ENCODE peak calls at places on chromosome 4, in nine cellular contexts. Y is fibroblast of the aortic adventitia, J is H1, R is BJ, A is small intestine, T is H7, D is hepatocyte, M is lower lobe of right lung, P is left lung. V is an unnamed sample.

GRCh38 chr4:128859887-128860774 is 50.6 kb downstream of the JADE1 start:
- DNase-seq in Y (peak), J (no peak), R (no peak), A (no peak), T (no peak), D (peak), M (no peak), P (no peak), V (peak)

GRCh38 chr4:104507112-104507511 is 12.4 kb upstream of the CXXC4 start:
- DNase-seq in Y (no peak), J (no peak), R (no peak), A (no peak), T (no peak), D (no peak), M (no peak), P (no peak), V (no peak)

GRCh38 chr4:137536789-137537561 is 4.7 kb upstream of the PCDH18 start:
- DNase-seq in Y (no peak), J (no peak), R (no peak), A (no peak), T (no peak), D (no peak), M (no peak), P (no peak), V (no peak)

GRCh38 chr4:70559216-70559830 is 32.7 kb upstream of the AMBN start:
- DNase-seq in Y (peak), J (peak), R (no peak), A (peak), T (peak), D (peak), M (no peak), P (no peak), V (no peak)

GRCh38 chr4:171880136-171880535 is 66.9 kb downstream of the GALNTL6 start:
- DNase-seq in Y (no peak), J (no peak), R (peak), A (no peak), T (no peak), D (peak), M (no peak), P (no peak), V (peak)

GRCh38 chr4:5120468-5120867 is 69.2 kb downstream of the STK32B start:
- DNase-seq in Y (no peak), J (no peak), R (no peak), A (no peak), T (no peak), D (no peak), M (no peak), P (no peak), V (no peak)

GRCh38 chr4:112170451-112170993 is 25.3 kb downstream of the FAM241A start:
- DNase-seq in Y (peak), J (no peak), R (peak), A (no peak), T (no peak), D (peak), M (no peak), P (no peak), V (peak)

GRCh38 chr4:25535701-25536473 is 119.8 kb upstream of the SLC34A2 start:
- DNase-seq in Y (peak), J (no peak), R (no peak), A (no peak), T (no peak), D (no peak), M (peak), P (peak), V (no peak)

GRCh38 chr4:124948976-124949597 is 236.6 kb upstream of the ANKRD50 start:
- DNase-seq in Y (peak), J (no peak), R (no peak), A (no peak), T (no peak), D (no peak), M (no peak), P (no peak), V (peak)

GRCh38 chr4:1248262-1249147 is at the start of gene CTBP1:
- DNase-seq in Y (peak), J (peak), R (no peak), A (peak), T (peak), D (peak), M (peak), P (peak), V (peak)

GRCh38 chr4:158428242-158428641 is 93.4 kb upstream of the RXFP1 start:
- DNase-seq in Y (peak), J (no peak), R (peak), A (no peak), T (no peak), D (no peak), M (no peak), P (no peak), V (no peak)

GRCh38 chr4:7939377-7940108 is at the start of gene AFAP1:
- DNase-seq in Y (peak), J (peak), R (peak), A (peak), T (peak), D (peak), M (peak), P (peak), V (no peak)

GRCh38 chr4:124722069-124722468 is 9.5 kb upstream of the ANKRD50 start:
- DNase-seq in Y (peak), J (no peak), R (no peak), A (no peak), T (no peak), D (no peak), M (no peak), P (no peak), V (no peak)

GRCh38 chr4:180751009-180751408 is 1492.2 kb upstream of the TENM3 start:
- DNase-seq in Y (no peak), J (no peak), R (no peak), A (no peak), T (no peak), D (peak), M (no peak), P (no peak), V (peak)

GRCh38 chr4:153731239-153731638 is 28.6 kb downstream of the RNF175 start:
- DNase-seq in Y (peak), J (no peak), R (peak), A (no peak), T (no peak), D (peak), M (no peak), P (no peak), V (peak)

GRCh38 chr4:100876546-100876945 is 358.7 kb upstream of the EMCN start:
- DNase-seq in Y (no peak), J (no peak), R (no peak), A (no peak), T (no peak), D (no peak), M (no peak), P (no peak), V (no peak)

GRCh38 chr4:127997534-127998388 is 32.6 kb downstream of the ABHD18 start:
- DNase-seq in Y (peak), J (no peak), R (no peak), A (no peak), T (no peak), D (no peak), M (no peak), P (no peak), V (no peak)

GRCh38 chr4:87188063-87188462 is 32.4 kb downstream of the KLHL8 start:
- DNase-seq in Y (peak), J (no peak), R (no peak), A (no peak), T (no peak), D (no peak), M (no peak), P (no peak), V (peak)

GRCh38 chr4:80197601-80198444 is 520 bp downstream of the PRDM8 start:
- DNase-seq in Y (no peak), J (peak), R (no peak), A (no peak), T (peak), D (no peak), M (peak), P (no peak), V (no peak)

GRCh38 chr4:19739101-19739651 is 512.5 kb upstream of the SLIT2 start:
- DNase-seq in Y (peak), J (no peak), R (peak), A (peak), T (no peak), D (peak), M (no peak), P (no peak), V (peak)

GRCh38 chr4:185933078-185933581 is 121.1 kb upstream of the SORBS2 start:
- DNase-seq in Y (peak), J (no peak), R (no peak), A (no peak), T (no peak), D (no peak), M (no peak), P (no peak), V (peak)

GRCh38 chr4:175935016-175935661 is 123.1 kb upstream of the GPM6A start:
- DNase-seq in Y (no peak), J (no peak), R (no peak), A (peak), T (peak), D (peak), M (no peak), P (no peak), V (no peak)

GRCh38 chr4:79209822-79210635 is 115.8 kb downstream of the NAA11 start:
- DNase-seq in Y (no peak), J (no peak), R (no peak), A (peak), T (no peak), D (peak), M (no peak), P (no peak), V (no peak)

GRCh38 chr4:64682946-64683345 is 273.7 kb upstream of the TECRL start:
- DNase-seq in Y (no peak), J (no peak), R (no peak), A (no peak), T (no peak), D (no peak), M (no peak), P (no peak), V (no peak)

GRCh38 chr4:3145251-3145908 is 70.9 kb downstream of the HTT start:
- DNase-seq in Y (peak), J (no peak), R (no peak), A (no peak), T (no peak), D (no peak), M (no peak), P (no peak), V (no peak)

GRCh38 chr4:6926681-6927478 is 17.3 kb downstream of the TBC1D14 start:
- DNase-seq in Y (no peak), J (no peak), R (no peak), A (peak), T (no peak), D (peak), M (peak), P (peak), V (no peak)

GRCh38 chr4:137125011-137125410 is 407.3 kb downstream of the PCDH18 start:
- DNase-seq in Y (peak), J (no peak), R (peak), A (no peak), T (no peak), D (peak), M (no peak), P (no peak), V (peak)

GRCh38 chr4:89549907-89550306 is 242.3 kb upstream of the GPRIN3 start:
- DNase-seq in Y (peak), J (no peak), R (peak), A (peak), T (no peak), D (no peak), M (no peak), P (no peak), V (no peak)

GRCh38 chr4:140743194-140743931 is 12.8 kb downstream of the TBC1D9 start:
- DNase-seq in Y (no peak), J (no peak), R (no peak), A (peak), T (peak), D (peak), M (no peak), P (no peak), V (no peak)

GRCh38 chr4:73599182-73599581 is 21.1 kb downstream of the RASSF6 start:
- DNase-seq in Y (peak), J (peak), R (no peak), A (peak), T (peak), D (peak), M (no peak), P (no peak), V (peak)

GRCh38 chr4:15714616-15715015 is 11.8 kb downstream of the BST1 start:
- DNase-seq in Y (peak), J (no peak), R (no peak), A (no peak), T (no peak), D (no peak), M (no peak), P (no peak), V (no peak)

GRCh38 chr4:36394352-36394903 is 113.0 kb downstream of the DTHD1 start:
- DNase-seq in Y (no peak), J (no peak), R (no peak), A (peak), T (no peak), D (no peak), M (no peak), P (no peak), V (no peak)

GRCh38 chr4:168451744-168452394 is 28.4 kb downstream of the DDX60L start:
- DNase-seq in Y (peak), J (no peak), R (peak), A (peak), T (no peak), D (peak), M (no peak), P (no peak), V (peak)

GRCh38 chr4:59553739-59554126 is 1646.4 kb upstream of the ADGRL3 start:
- DNase-seq in Y (peak), J (no peak), R (peak), A (peak), T (no peak), D (peak), M (no peak), P (no peak), V (no peak)

GRCh38 chr4:10808591-10808990 is 124.0 kb upstream of the CLNK start:
- DNase-seq in Y (peak), J (no peak), R (no peak), A (no peak), T (no peak), D (peak), M (no peak), P (no peak), V (peak)

GRCh38 chr4:66927937-66928336 is 617.4 kb downstream of the CENPC start:
- DNase-seq in Y (peak), J (no peak), R (no peak), A (no peak), T (no peak), D (no peak), M (no peak), P (no peak), V (no peak)

GRCh38 chr4:24063771-24064170 is 173.9 kb upstream of the PPARGC1A start:
- DNase-seq in Y (no peak), J (no peak), R (no peak), A (no peak), T (no peak), D (no peak), M (no peak), P (no peak), V (no peak)

GRCh38 chr4:136025540-136025939 is 1506.8 kb downstream of the PCDH18 start:
- DNase-seq in Y (no peak), J (no peak), R (no peak), A (no peak), T (no peak), D (no peak), M (no peak), P (no peak), V (no peak)

DNA sequence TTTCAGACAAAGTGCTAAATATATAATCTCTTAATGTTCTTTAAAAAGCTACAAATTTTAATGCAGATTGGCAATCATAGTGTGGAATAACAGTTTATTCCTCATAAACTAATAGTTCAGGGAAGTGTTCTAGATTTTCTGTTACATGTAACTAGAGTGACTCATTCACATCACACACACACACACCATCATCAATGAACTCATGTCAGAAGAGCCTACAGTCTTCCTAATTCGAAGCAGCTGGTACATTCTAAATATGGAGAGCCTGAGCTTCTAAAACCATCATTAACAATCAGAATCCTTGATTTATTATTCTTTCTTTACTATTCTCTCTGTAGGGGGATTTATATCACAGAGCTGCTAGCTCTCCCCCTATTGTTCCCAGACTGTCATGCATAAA is 49.6 kb downstream of the DKK2 start:
- DNase-seq in Y (peak), J (no peak), R (peak), A (no peak), T (no peak), D (no peak), M (no peak), P (no peak), V (peak)
- H3K4me3 ChIP-seq in Y (no peak), J (no peak), R (no peak), A (no peak), T (no peak), D (no peak), M (no peak), P (no peak), V (no peak)

GRCh38 chr4:81666491-81666890 is 194.8 kb upstream of the RASGEF1B start:
- DNase-seq in Y (no peak), J (no peak), R (no peak), A (no peak), T (no peak), D (no peak), M (no peak), P (no peak), V (no peak)

GRCh38 chr4:81665050-81665449 is 193.3 kb upstream of the RASGEF1B start:
- DNase-seq in Y (no peak), J (no peak), R (no peak), A (no peak), T (no peak), D (no peak), M (no peak), P (no peak), V (no peak)

GRCh38 chr4:81663368-81663767 is 191.7 kb upstream of the RASGEF1B start:
- DNase-seq in Y (no peak), J (no peak), R (no peak), A (no peak), T (no peak), D (no peak), M (no peak), P (no peak), V (no peak)

GRCh38 chr4:81664079-81664478 is 192.4 kb upstream of the RASGEF1B start:
- DNase-seq in Y (no peak), J (no peak), R (no peak), A (no peak), T (no peak), D (no peak), M (no peak), P (no peak), V (no peak)
- H3K4me3 ChIP-seq in Y (no peak), J (no peak), R (no peak), A (no peak), T (no peak), D (no peak), M (no peak), P (no peak), V (no peak)

DNA sequence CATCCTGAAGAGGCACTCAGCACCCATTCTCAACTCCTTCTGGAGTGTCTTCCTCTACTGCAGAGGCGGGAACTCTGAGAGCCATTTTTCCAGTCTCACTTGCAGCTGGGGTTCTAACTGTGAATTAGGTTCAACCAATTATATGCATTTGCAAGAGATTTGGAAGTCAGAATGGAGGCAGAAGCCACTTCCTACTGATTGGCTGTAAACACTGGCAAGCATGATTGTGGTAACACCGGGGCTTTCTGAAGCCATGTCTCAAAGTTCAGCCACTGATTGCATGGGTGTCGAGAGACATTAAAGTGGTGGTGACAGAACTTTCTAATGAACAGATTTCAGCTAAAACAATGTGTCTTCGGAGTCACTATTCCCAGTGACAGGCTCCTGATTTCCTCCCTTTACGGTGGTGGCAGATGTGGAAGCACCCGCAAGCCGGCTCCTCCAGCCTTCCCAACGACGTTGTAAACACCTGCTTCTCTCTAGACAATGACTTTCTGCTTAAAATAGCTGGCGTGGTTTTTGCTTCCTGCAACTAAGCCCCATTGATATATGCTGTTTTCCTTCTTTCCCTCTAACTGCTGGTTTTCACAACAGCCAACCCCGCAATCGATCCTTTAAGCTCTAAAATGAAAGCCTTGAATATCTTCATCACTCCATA is 92.0 kb downstream of the IRF2 start:
- DNase-seq in Y (no peak), J (no peak), R (no peak), A (peak), T (no peak), D (no peak), M (no peak), P (no peak), V (no peak)
- H3K4me3 ChIP-seq in Y (no peak), J (no peak), R (no peak), A (no peak), T (no peak), D (no peak), M (no peak), P (no peak), V (no peak)

DNA sequence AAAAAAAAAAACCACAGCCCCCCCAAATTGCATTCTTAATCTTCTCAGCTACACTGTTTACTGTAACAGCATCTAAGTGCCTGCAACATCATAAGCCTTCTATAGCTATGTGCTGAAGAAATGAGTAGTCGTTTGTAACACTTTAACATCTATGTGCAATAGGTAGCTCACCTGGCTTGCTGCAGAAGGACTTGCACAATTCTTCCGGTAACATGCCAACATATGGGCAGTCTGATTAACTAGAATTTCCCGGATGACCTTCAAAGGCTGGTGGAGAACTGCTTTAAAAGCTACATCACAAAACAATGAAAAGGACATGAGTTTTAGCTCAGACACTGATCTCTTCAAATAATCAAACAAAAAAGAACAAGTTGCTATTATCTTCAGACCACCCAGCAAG is 52.9 kb downstream of the METTL14 start:
- DNase-seq in Y (no peak), J (no peak), R (no peak), A (no peak), T (no peak), D (no peak), M (no peak), P (no peak), V (no peak)
- H3K4me3 ChIP-seq in Y (no peak), J (no peak), R (no peak), A (no peak), T (no peak), D (no peak), M (no peak), P (no peak), V (no peak)

DNA sequence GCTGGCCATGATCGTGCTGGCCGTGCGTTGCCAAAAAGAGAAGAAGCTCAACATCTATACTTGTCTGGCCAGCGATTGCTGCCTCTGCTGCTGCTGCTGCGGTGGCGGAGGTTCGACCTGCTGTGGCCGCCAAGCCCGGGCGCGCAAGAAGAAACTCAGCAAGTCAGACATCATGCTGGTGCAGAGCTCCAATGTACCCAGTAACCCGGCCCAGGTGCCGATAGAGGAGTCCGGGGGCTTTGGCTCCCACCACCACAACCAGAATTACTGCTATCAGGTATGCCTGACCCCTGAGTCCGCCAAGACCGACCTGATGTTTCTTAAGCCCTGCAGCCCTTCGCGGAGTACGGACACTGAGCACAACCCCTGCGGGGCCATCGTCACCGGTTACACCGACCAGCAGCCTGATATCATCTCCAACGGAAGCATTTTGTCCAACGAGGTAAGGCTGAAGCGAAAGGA is 3.3 kb downstream of the PCDH10 start:
- DNase-seq in Y (no peak), J (peak), R (no peak), A (no peak), T (no peak), D (no peak), M (no peak), P (no peak), V (no peak)
- H3K4me3 ChIP-seq in Y (peak), J (peak), R (peak), A (no peak), T (peak), D (peak), M (peak), P (peak), V (peak)

GRCh38 chr4:88320780-88321373 is 36.5 kb upstream of the PPM1K start:
- DNase-seq in Y (peak), J (peak), R (peak), A (peak), T (peak), D (no peak), M (peak), P (peak), V (no peak)
- H3K4me3 ChIP-seq in Y (no peak), J (no peak), R (no peak), A (no peak), T (no peak), D (no peak), M (no peak), P (no peak), V (no peak)

GRCh38 chr4:184731056-184731455 is 2.8 kb downstream of the CENPU start:
- DNase-seq in Y (no peak), J (no peak), R (no peak), A (no peak), T (no peak), D (no peak), M (no peak), P (no peak), V (no peak)
- H3K4me3 ChIP-seq in Y (no peak), J (no peak), R (no peak), A (no peak), T (no peak), D (no peak), M (no peak), P (no peak), V (no peak)

GRCh38 chr4:113584407-113585150 is 177.0 kb downstream of the CAMK2D start:
- DNase-seq in Y (peak), J (no peak), R (no peak), A (peak), T (peak), D (peak), M (no peak), P (no peak), V (peak)
- H3K4me3 ChIP-seq in Y (no peak), J (no peak), R (no peak), A (no peak), T (no peak), D (no peak), M (no peak), P (no peak), V (no peak)